ENCODE peak calls at places on chromosomes 5 and 9, in four cellular contexts. L, U, E and Z are unnamed samples.

GRCh38 chr5:59813761-59814562 is 79.6 kb downstream of the PDE4D start:
- DNase-seq in E (peak), U (no peak), L (peak), Z (peak)

GRCh38 chr9:75130621-75131020 is 42.3 kb downstream of the OSTF1 start:
- DNase-seq in E (no peak), L (no peak), U (no peak), Z (no peak)

GRCh38 chr9:98994226-98995058 is 50.7 kb downstream of the COL15A1 start:
- DNase-seq in U (peak), L (peak), E (no peak), Z (no peak)

GRCh38 chr5:37619353-37619752 is 220.5 kb downstream of the GDNF start:
- DNase-seq in L (no peak), E (no peak), U (no peak), Z (no peak)

GRCh38 chr9:135993840-135994776 is 32.9 kb upstream of the UBAC1 start:
- DNase-seq in L (no peak), U (no peak), E (no peak), Z (no peak)

GRCh38 chr9:112487799-112488345 is 1.2 kb downstream of the KIAA1958 start:
- DNase-seq in E (no peak), L (no peak), U (no peak), Z (no peak)

GRCh38 chr9:108254236-108254635 is 601.5 kb downstream of the ACTL7B start:
- DNase-seq in U (no peak), L (no peak), E (no peak), Z (no peak)

GRCh38 chr5:126921471-126922091 is 108.8 kb downstream of the MARCHF3 start:
- DNase-seq in U (no peak), L (no peak), E (no peak), Z (no peak)

GRCh38 chr5:59543826-59544442 is 349.6 kb downstream of the PDE4D start:
- DNase-seq in E (peak), U (no peak), L (no peak), Z (no peak)

GRCh38 chr9:125586173-125586512 is 120.9 kb downstream of the MAPKAP1 start:
- DNase-seq in E (no peak), U (no peak), L (no peak), Z (no peak)

GRCh38 chr5:31783246-31783645 is 144.3 kb downstream of the PDZD2 start:
- DNase-seq in E (no peak), L (no peak), U (no peak), Z (no peak)

GRCh38 chr9:137031904-137032639 is at the start of gene FUT7:
- DNase-seq in E (no peak), L (no peak), U (peak), Z (peak)

GRCh38 chr5:173331956-173332479 is 3.8 kb upstream of the STC2 start:
- DNase-seq in U (peak), E (peak), L (peak), Z (peak)

GRCh38 chr5:1415626-1416360 is 29.4 kb downstream of the SLC6A3 start:
- DNase-seq in U (no peak), L (no peak), E (no peak), Z (no peak)

GRCh38 chr9:93096131-93096802 is at the start of gene CARD19:
- DNase-seq in E (no peak), U (no peak), L (peak), Z (peak)

GRCh38 chr9:76652894-76653293 is 111.3 kb upstream of the PCA3 start:
- DNase-seq in U (no peak), L (no peak), E (no peak), Z (no peak)

GRCh38 chr5:94564812-94565211 is 53.6 kb downstream of the KIAA0825 start:
- DNase-seq in E (no peak), L (no peak), U (no peak), Z (no peak)

GRCh38 chr9:19665146-19665863 is 123.5 kb downstream of the SLC24A2 start:
- DNase-seq in U (peak), L (no peak), E (no peak), Z (no peak)

GRCh38 chr9:95313010-95313498 is 4.5 kb downstream of the FANCC start:
- DNase-seq in E (peak), L (peak), U (no peak), Z (peak)

GRCh38 chr9:32015795-32016194 is 368.6 kb upstream of the ACO1 start:
- DNase-seq in E (no peak), U (no peak), L (peak), Z (no peak)

GRCh38 chr9:120388000-120388855 is 191.7 kb downstream of the CDK5RAP2 start:
- DNase-seq in E (no peak), L (no peak), U (no peak), Z (no peak)

GRCh38 chr5:109396965-109397364 is 12.8 kb downstream of the PJA2 start:
- DNase-seq in E (no peak), U (no peak), L (no peak), Z (no peak)

GRCh38 chr5:139137703-139138102 is 60.5 kb downstream of the SIL1 start:
- DNase-seq in L (peak), U (no peak), E (peak), Z (no peak)

GRCh38 chr9:127980706-127981558 is at the start of gene EEIG1:
- DNase-seq in L (peak), E (peak), U (peak), Z (peak)

GRCh38 chr9:95088421-95089161 is 228.9 kb downstream of the FANCC start:
- DNase-seq in E (no peak), U (no peak), L (no peak), Z (no peak)

GRCh38 chr9:107337676-107338590 is 54.9 kb downstream of the RAD23B start:
- DNase-seq in L (no peak), U (no peak), E (no peak), Z (no peak)

GRCh38 chr9:1890806-1891205 is 124.3 kb upstream of the SMARCA2 start:
- DNase-seq in U (no peak), L (no peak), E (no peak), Z (no peak)